ENCODE peak calls at places on chromosomes 13 and 19, in ten cellular contexts. C is cardiac muscle cell; F is astrocyte; M is body of pancreas; R is MM.1S; D is CD8-positive, alpha-beta T cell; B is Peyer's patch; J is uterus; T is heart right ventricle; Q is stomach. O is an unnamed sample. For H3K9me3, the result is how much of the 10 kb centered on the place peaks cover.

GRCh38 chr13:75803175-75803611 is 167.1 kb downstream of the LMO7 start:
- DNase-seq in C (peak), F (no peak), M (peak), R (peak), D (peak), B (no peak), J (no peak), T (no peak), Q (peak), O (no peak)

GRCh38 chr13:50130686-50131051 is 115.4 kb downstream of the KCNRG start:
- DNase-seq in C (peak), F (no peak), M (no peak), R (peak), D (no peak), B (no peak), J (no peak), T (no peak), Q (no peak), O (peak)

GRCh38 chr13:77172650-77173049 is 145.7 kb upstream of the FBXL3 start:
- DNase-seq in C (no peak), F (no peak), M (no peak), R (no peak), D (no peak), B (no peak), J (no peak), T (no peak), Q (no peak), O (no peak)

GRCh38 chr13:110310541-110311491 is 3.7 kb downstream of the COL4A2 start:
- DNase-seq in C (no peak), F (no peak), M (no peak), R (no peak), D (no peak), B (no peak), J (no peak), T (no peak), Q (no peak), O (no peak)

GRCh38 chr13:97934590-97934989 is 18.9 kb upstream of the IPO5 start:
- DNase-seq in C (peak), F (peak), M (no peak), R (no peak), D (no peak), B (no peak), J (no peak), T (no peak), Q (no peak), O (no peak)

GRCh38 chr13:98192008-98192407 is 14.9 kb upstream of the RNF113B start:
- DNase-seq in C (no peak), F (no peak), M (no peak), R (no peak), D (no peak), B (no peak), J (no peak), T (no peak), Q (no peak), O (no peak)

GRCh38 chr19:4547303-4548237 is 7.7 kb upstream of the LRG1 start:
- DNase-seq in C (no peak), F (no peak), M (peak), R (no peak), D (no peak), B (no peak), J (no peak), T (no peak), Q (peak), O (no peak)

GRCh38 chr19:48539503-48540096 is 12.4 kb upstream of the SULT2B1 start:
- DNase-seq in C (peak), F (peak), M (no peak), R (no peak), D (no peak), B (no peak), J (no peak), T (no peak), Q (peak), O (no peak)

GRCh38 chr19:1110809-1111640 is 7.2 kb downstream of the GPX4 start:
- DNase-seq in C (no peak), F (no peak), M (no peak), R (no peak), D (no peak), B (no peak), J (no peak), T (no peak), Q (no peak), O (no peak)

GRCh38 chr13:49922301-49922700 is 13.8 kb downstream of the SPRYD7 start:
- DNase-seq in C (no peak), F (no peak), M (no peak), R (no peak), D (no peak), B (no peak), J (no peak), T (no peak), Q (no peak), O (no peak)

GRCh38 chr13:38045278-38046048 is 175.9 kb upstream of the TRPC4 start:
- DNase-seq in C (peak), F (peak), M (no peak), R (peak), D (no peak), B (no peak), J (no peak), T (no peak), Q (no peak), O (no peak)

GRCh38 chr13:43122706-43123268 is 99.4 kb downstream of the DNAJC15 start:
- DNase-seq in C (no peak), F (no peak), M (no peak), R (no peak), D (no peak), B (no peak), J (no peak), T (no peak), Q (no peak), O (no peak)

GRCh38 chr13:45367995-45368394 is 27.0 kb upstream of the TPT1 start:
- DNase-seq in C (no peak), F (no peak), M (no peak), R (no peak), D (no peak), B (no peak), J (no peak), T (no peak), Q (no peak), O (no peak)

GRCh38 chr19:2051771-2052704 is 994 bp upstream of the MKNK2 start:
- DNase-seq in C (no peak), F (no peak), M (peak), R (no peak), D (no peak), B (peak), J (peak), T (peak), Q (peak), O (no peak)

GRCh38 chr19:50878851-50879250 is 5.6 kb downstream of the KLK2 start:
- DNase-seq in C (no peak), F (no peak), M (no peak), R (no peak), D (no peak), B (no peak), J (no peak), T (no peak), Q (no peak), O (no peak)

GRCh38 chr19:50877338-50877737 is 4.1 kb downstream of the KLK2 start:
- DNase-seq in C (no peak), F (no peak), M (no peak), R (no peak), D (no peak), B (no peak), J (no peak), T (no peak), Q (no peak), O (no peak)

GRCh38 chr19:50880241-50880640 is 7.0 kb downstream of the KLK2 start:
- DNase-seq in C (no peak), F (no peak), M (no peak), R (no peak), D (no peak), B (no peak), J (no peak), T (no peak), Q (no peak), O (no peak)

DNA sequence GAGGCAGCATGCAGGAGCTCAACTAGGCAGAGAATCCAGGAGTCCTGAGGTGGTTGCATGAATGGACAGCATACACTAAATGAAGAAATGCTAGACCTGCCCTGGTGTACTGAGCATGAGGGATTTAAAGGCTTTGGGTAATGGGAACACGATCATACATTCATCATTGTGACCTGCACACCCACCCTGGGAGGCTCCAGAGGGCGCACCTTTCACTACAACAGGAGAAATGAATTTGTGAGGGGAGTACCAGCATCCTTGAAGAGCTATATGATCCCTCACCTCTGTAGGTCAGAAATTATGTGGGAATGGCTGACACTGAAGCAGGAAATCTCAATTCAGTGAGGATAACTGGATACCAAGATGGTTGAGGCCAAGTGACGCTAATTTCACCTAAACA is 8.9 kb downstream of the KLK2 start:
- DNase-seq in C (no peak), F (no peak), M (no peak), R (no peak), D (no peak), B (no peak), J (no peak), T (no peak), Q (no peak), O (no peak)
- TF ChIP-seq CTCF in C (no peak), F (no peak), M (no peak), R (no peak), D (no peak), B (no peak), J (no peak), T (no peak), Q (no peak), O (no peak)

GRCh38 chr13:66644855-66645460 is 585.2 kb downstream of the PCDH9 start:
- DNase-seq in C (no peak), F (no peak), M (no peak), R (no peak), D (no peak), B (no peak), J (no peak), T (no peak), Q (no peak), O (no peak)
- H3K27ac ChIP-seq in C (no peak), F (no peak), M (no peak), R (no peak), D (no peak), B (no peak), J (no peak), T (no peak), Q (no peak), O (no peak)

GRCh38 chr19:57686727-57687126 is 5.0 kb downstream of the ZNF551 start:
- DNase-seq in C (no peak), F (no peak), M (no peak), R (no peak), D (no peak), B (no peak), J (no peak), T (no peak), Q (no peak), O (no peak)

GRCh38 chr19:57689750-57690149 is 8.0 kb downstream of the ZNF551 start:
- DNase-seq in C (no peak), F (no peak), M (no peak), R (no peak), D (no peak), B (no peak), J (no peak), T (no peak), Q (no peak), O (no peak)

GRCh38 chr19:57688011-57688763 is 6.4 kb downstream of the ZNF551 start:
- DNase-seq in C (no peak), F (no peak), M (no peak), R (no peak), D (no peak), B (no peak), J (no peak), T (no peak), Q (no peak), O (no peak)

GRCh38 chr19:57682226-57682766 is 519 bp downstream of the ZNF551 start:
- DNase-seq in C (no peak), F (no peak), M (no peak), R (no peak), D (no peak), B (no peak), J (no peak), T (no peak), Q (no peak), O (no peak)

DNA sequence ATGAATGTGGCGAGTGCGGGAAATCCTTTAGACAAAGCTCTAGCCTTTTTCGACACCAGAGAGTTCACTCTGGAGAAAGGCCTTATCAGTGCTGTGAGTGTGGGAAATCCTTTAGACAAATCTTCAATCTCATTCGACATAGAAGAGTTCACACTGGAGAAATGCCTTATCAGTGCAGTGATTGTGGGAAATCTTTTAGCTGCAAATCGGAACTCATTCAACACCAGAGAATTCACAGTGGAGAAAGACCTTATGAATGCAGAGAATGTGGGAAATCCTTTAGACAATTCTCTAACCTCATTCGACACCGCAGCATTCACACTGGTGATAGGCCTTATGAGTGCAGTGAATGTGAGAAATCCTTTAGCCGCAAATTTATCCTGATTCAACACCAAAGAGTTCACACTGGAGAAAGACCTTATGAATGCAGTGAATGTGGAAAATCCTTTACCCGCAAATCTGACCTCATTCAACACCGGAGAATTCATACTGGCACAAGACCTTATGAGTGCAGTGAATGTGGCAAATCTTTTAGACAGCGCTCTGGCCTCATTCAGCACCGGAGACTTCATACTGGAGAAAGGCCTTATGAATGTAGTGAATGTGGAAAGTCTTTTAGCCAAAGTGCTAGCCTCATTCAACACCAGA is 5.7 kb downstream of the ZNF551 start:
- DNase-seq in C (no peak), F (no peak), M (no peak), R (no peak), D (no peak), B (no peak), J (no peak), T (no peak), Q (no peak), O (no peak)
- H3K9me3 ChIP-seq in C (under half), F (half or more), M (under half), R (under half), D (half or more), B (under half), J (under half), T (half or more), Q (half or more), O (half or more)

GRCh38 chr19:54180691-54181091 is 7.7 kb upstream of the TMC4 start:
- DNase-seq in C (no peak), F (no peak), M (no peak), R (no peak), D (no peak), B (no peak), J (no peak), T (no peak), Q (no peak), O (no peak)

GRCh38 chr19:54183431-54183830 is 5.9 kb downstream of the MBOAT7 start:
- DNase-seq in C (no peak), F (no peak), M (no peak), R (no peak), D (no peak), B (no peak), J (no peak), T (no peak), Q (no peak), O (no peak)

GRCh38 chr19:54178581-54179261 is 5.8 kb upstream of the TMC4 start:
- DNase-seq in C (peak), F (no peak), M (peak), R (no peak), D (no peak), B (no peak), J (no peak), T (no peak), Q (peak), O (peak)

GRCh38 chr19:54179262-54179587 is 6.3 kb upstream of the TMC4 start:
- DNase-seq in C (no peak), F (no peak), M (no peak), R (no peak), D (no peak), B (no peak), J (no peak), T (no peak), Q (no peak), O (no peak)

DNA sequence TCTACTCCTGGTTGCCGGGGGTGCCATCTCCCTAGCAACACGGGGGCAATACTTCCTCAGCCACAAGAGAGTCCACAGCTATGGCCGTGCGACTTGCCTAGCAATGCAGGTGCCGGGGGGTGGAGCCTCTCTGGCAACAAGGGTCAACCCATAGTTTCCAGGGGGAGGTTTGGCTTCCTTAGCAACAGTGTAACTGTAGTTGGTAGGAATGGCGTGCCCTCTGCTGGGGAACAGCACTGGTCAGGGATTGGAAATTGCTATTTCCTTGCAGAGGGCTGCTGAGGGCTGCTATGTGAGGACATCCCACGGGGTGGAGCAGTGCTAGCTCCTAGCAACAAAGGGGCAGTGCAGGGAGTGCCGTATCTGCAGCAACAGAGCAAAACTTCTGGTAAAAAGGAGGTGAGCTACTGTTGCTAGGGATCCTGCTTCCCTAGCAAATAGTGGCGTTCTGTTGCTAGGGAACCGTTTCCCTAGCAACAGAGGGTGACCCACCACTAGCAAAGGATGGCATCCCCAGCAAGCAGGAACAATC is 7.0 kb upstream of the TMC4 start:
- DNase-seq in C (peak), F (peak), M (no peak), R (no peak), D (no peak), B (no peak), J (no peak), T (no peak), Q (peak), O (no peak)
- TF ChIP-seq CTCF in C (peak), F (peak), M (no peak), R (no peak), D (no peak), B (peak), J (no peak), T (no peak), Q (no peak), O (no peak)

DNA sequence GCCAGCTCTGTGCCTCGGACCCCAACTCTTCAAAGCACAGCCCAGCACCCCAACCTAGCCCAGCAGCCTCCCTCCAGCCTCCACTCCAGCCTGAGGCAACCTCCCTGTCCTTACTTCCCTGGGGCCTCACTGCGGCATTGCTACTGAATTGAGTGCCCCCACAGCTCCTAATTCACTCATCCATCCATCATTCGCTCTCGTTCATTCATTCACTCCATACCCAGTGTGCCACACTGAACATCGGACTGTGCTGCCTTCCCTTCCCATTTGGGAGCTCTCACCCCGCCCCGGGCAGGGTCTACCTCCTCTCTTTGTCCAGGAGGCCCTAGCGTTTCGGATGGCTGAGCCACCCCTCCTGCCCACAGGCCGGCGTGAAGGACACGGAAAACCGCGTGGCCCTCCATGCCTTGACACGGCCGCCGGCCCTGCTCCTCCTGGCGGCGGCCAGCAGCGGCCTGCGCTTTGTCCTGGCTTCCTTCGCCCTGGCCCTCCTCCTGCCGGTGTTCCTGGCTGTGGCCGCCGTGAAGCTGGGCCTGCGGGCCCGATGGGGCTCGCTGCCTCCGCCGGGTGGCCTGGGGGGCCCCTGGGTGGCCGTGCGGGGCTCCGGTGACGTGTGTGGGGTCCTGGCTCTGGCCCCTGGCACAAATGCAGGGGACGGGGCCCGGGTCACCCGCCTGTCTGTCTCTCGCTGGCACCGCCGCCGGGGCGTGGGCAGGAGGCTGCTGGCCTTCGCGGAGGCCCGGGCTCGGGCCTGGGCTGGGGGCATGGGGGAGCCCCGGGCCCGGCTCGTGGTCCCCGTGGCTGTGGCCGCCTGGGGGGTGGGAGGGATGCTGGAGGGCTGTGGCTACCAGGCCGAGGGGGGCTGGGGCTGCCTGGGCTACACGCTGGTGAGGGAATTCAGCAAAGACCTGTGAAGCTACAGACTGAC is 1.3 kb downstream of the NAT14 start:
- DNase-seq in C (no peak), F (no peak), M (no peak), R (no peak), D (no peak), B (no peak), J (peak), T (no peak), Q (no peak), O (no peak)
- H3K27ac ChIP-seq in C (peak), F (peak), M (peak), R (no peak), D (no peak), B (peak), J (peak), T (peak), Q (peak), O (no peak)

GRCh38 chr19:57559404-57560025 is at the start of gene ZNF550:
- DNase-seq in C (peak), F (peak), M (peak), R (peak), D (peak), B (peak), J (peak), T (peak), Q (peak), O (peak)

GRCh38 chr19:57560049-57560491 is 407 bp upstream of the ZNF550 start:
- DNase-seq in C (no peak), F (peak), M (no peak), R (no peak), D (no peak), B (no peak), J (peak), T (peak), Q (no peak), O (no peak)

GRCh38 chr19:57566396-57567256 is 7.0 kb upstream of the ZNF550 start:
- DNase-seq in C (peak), F (peak), M (no peak), R (no peak), D (no peak), B (no peak), J (no peak), T (no peak), Q (no peak), O (no peak)

GRCh38 chr19:57559008-57559403 is 657 bp downstream of the ZNF550 start:
- DNase-seq in C (peak), F (no peak), M (no peak), R (peak), D (peak), B (peak), J (no peak), T (peak), Q (no peak), O (no peak)

DNA sequence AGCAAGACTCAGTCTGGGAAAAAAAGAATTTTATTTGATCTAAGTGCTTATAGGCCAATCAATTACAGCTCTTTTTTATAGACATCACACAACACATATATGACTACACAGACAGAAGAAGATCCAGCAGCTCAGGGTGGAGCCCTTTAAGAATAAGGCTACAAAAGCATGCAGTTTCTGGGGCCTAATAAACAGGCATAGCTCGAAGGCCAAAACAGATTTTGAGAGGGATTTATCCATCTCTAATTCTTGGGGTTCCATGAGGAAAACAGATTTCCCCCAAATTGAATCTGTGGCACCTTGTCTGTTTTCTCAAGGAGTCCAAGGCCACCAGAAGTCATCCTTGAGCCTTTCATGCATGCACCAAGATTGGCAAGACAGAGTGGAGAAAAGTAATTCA is 3.9 kb upstream of the ZNF550 start:
- DNase-seq in C (no peak), F (no peak), M (no peak), R (no peak), D (no peak), B (no peak), J (no peak), T (no peak), Q (no peak), O (no peak)
- H3K9me3 ChIP-seq in C (under half), F (under half), M (under half), R (under half), D (under half), B (under half), J (under half), T (under half), Q (under half), O (half or more)

GRCh38 chr19:57191141-57192063 is at the start of gene ZNF264:
- DNase-seq in C (peak), F (peak), M (peak), R (peak), D (peak), B (peak), J (peak), T (peak), Q (peak), O (peak)
- TF ChIP-seq CTCF in C (no peak), F (no peak), M (no peak), R (no peak), D (no peak), B (no peak), J (peak), T (no peak), Q (no peak), O (no peak)

O was measured in CD4-positive, alpha-beta T cell.